ENCODE peak calls at places on chromosome 12, in seven cellular contexts. I is HepG2, O is neuronal stem cell, X is neural progenitor cell, A is GM23338, S is fibroblast of lung, P is GM23248. D is an unnamed sample.

GRCh38 chr12:98678946-98679610 is 34.0 kb downstream of the APAF1 start:
- DNase-seq in I (no peak), O (no peak), X (peak; percentile 8), A (no peak), S (no peak), P (no peak), D (no peak)

GRCh38 chr12:43482311-43483085 is 69.5 kb downstream of the ADAMTS20 start:
- DNase-seq in I (no peak), O (no peak), X (no peak), A (no peak), S (no peak), P (no peak), D (no peak)

GRCh38 chr12:57005980-57006808 is at the start of gene ZBTB39:
- DNase-seq in I (peak; percentile 20), O (peak; percentile 63), X (peak; percentile 90), A (peak; percentile 86), S (peak; percentile 51), P (peak; percentile 82), D (peak; percentile 64)

GRCh38 chr12:34607520-34608195 is 585.4 kb downstream of the ALG10 start:
- DNase-seq in I (no peak), O (no peak), X (no peak), A (no peak), S (no peak), P (no peak), D (no peak)

GRCh38 chr12:129911437-129912049 is 7.7 kb upstream of the TMEM132D start:
- DNase-seq in I (peak; percentile 30), O (peak; percentile 43), X (peak; percentile 88), A (peak; percentile 69), S (peak; percentile 43), P (peak; percentile 51), D (peak; percentile 40)

GRCh38 chr12:4977104-4977503 is 66.6 kb upstream of the KCNA5 start:
- DNase-seq in I (no peak), O (no peak), X (no peak), A (no peak), S (no peak), P (no peak), D (no peak)

GRCh38 chr12:111636209-111636928 is 37.3 kb upstream of the ATXN2 start:
- DNase-seq in I (peak; percentile 56), O (peak; percentile 52), X (peak; percentile 84), A (peak; percentile 85), S (peak; percentile 82), P (peak; percentile 74), D (no peak)

GRCh38 chr12:105766029-105766428 is 372.7 kb downstream of the NUAK1 start:
- DNase-seq in I (no peak), O (no peak), X (no peak), A (no peak), S (no peak), P (no peak), D (no peak)

GRCh38 chr12:77816196-77816595 is 14.5 kb upstream of the NAV3 start:
- DNase-seq in I (no peak), O (no peak), X (no peak), A (no peak), S (no peak), P (no peak), D (no peak)

GRCh38 chr12:9127484-9127883 is 11.8 kb upstream of the A2M start:
- DNase-seq in I (no peak), O (no peak), X (no peak), A (no peak), S (no peak), P (no peak), D (no peak)

GRCh38 chr12:121465921-121466799 is 66.2 kb downstream of the RNF34 start:
- DNase-seq in I (no peak), O (no peak), X (peak; percentile 49), A (peak; percentile 51), S (peak; percentile 15), P (peak; percentile 57), D (peak; percentile 23)

GRCh38 chr12:50825372-50825838 is 17.3 kb upstream of the TMPRSS12 start:
- DNase-seq in I (peak; percentile 62), O (peak; percentile 24), X (peak; percentile 37), A (peak; percentile 63), S (peak; percentile 68), P (peak; percentile 86), D (peak; percentile 76)

GRCh38 chr12:57518920-57519757 is 1.2 kb downstream of the DDIT3 start:
- DNase-seq in I (peak; percentile 60), O (no peak), X (no peak), A (peak; percentile 49), S (peak; percentile 16), P (peak; percentile 81), D (peak; percentile 25)

GRCh38 chr12:6644903-6645302 is 2.3 kb downstream of the ACRBP start:
- DNase-seq in I (no peak), O (no peak), X (peak; percentile 57), A (peak; percentile 66), S (no peak), P (no peak), D (no peak)

GRCh38 chr12:6646276-6647082 is 753 bp downstream of the ACRBP start:
- DNase-seq in I (no peak), O (no peak), X (no peak), A (peak; percentile 66), S (no peak), P (no peak), D (no peak)

GRCh38 chr12:6641131-6641530 is 5.4 kb upstream of the LPAR5 start:
- DNase-seq in I (no peak), O (no peak), X (no peak), A (no peak), S (no peak), P (peak; percentile 22), D (no peak)

GRCh38 chr12:6644257-6644596 is 3.0 kb downstream of the ACRBP start:
- DNase-seq in I (no peak), O (no peak), X (no peak), A (no peak), S (no peak), P (no peak), D (no peak)

DNA sequence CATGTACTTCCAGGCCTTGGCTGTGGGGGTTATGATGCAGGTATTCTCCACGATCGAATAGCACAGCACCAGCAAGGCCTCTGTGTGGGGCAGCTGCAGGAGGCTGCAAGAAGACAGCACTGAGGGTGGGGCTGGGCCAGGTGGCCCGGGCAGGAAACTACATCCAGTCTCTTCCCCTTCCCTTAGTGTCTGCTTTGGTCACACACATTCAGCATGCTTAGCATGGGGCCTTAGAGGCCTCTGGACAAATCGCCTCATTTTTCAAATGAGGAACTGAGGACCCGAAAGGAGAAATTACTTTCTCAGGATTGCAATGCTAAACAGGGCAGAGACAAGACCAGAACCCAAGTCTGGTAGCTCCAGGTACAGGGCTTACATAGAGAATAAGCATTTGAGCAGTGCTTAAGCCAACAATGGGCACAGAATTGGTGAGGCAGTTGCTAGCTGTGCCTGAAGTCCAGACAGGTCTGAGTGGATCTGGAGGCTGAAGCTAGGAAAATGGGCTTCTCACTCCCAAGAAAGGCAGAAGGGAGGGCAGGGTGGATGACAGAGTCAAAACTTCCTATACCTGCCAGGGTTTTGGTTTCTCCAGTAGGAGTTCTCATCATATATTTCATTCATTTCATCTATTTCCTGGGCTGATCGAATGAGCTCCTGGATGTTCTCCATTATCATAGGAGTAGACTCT is 3.5 kb downstream of the ACRBP start:
- DNase-seq in I (no peak), O (no peak), X (no peak), A (no peak), S (no peak), P (no peak), D (no peak)
- H2AFZ ChIP-seq in I (peak overlapping the region; percentile 59), O (no peak overlapping the region), X (no peak overlapping the region), A (peak overlapping the region; percentile 38), S (no peak overlapping the region), P (no peak overlapping the region), D (no peak overlapping the region)

DNA sequence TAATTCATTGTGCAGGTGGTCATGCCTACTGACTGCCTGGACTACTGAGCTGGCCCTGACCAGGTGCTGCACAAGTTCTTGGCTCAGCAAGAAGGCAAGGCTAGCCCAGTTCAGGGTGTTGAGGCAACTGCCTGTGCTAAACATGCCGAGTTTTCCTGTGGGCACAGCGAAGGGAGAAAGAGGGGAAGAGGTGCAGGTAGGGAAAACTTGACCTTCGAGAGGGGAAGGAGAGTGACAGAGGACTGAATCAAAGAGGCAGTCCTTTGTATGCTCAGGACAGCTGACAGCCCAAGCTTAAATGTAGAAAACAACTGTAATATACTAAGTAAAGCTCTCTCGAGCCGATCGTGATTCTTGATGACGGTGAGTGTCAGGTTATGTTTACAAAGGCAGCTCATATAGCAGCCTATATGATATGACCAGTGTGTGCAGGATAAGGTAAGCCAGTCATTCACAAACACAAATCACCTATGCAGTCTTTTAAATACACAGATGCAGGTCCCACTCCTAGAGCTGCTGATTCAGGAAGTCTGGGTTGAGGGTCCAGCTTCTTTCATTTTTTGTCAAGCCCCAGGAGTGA is 2.6 kb downstream of the IRAK3 start:
- DNase-seq in I (no peak), O (no peak), X (no peak), A (no peak), S (no peak), P (no peak), D (no peak)
- H3K4me3 ChIP-seq in I (no peak overlapping the region), O (no peak overlapping the region), X (no peak overlapping the region), A (no peak overlapping the region), S (no peak overlapping the region), P (no peak overlapping the region), D (no peak overlapping the region)

GRCh38 chr12:32454866-32455265 is 55.5 kb downstream of the FGD4 start:
- DNase-seq in I (no peak), O (peak; percentile 76), X (peak; percentile 85), A (peak; percentile 90), S (no peak), P (no peak), D (no peak)

GRCh38 chr12:32454075-32454474 is 54.7 kb downstream of the FGD4 start:
- DNase-seq in I (no peak), O (peak; percentile 65), X (peak; percentile 78), A (peak; percentile 90), S (peak; percentile 85), P (peak; percentile 74), D (peak; percentile 68)

GRCh38 chr12:32455607-32456063 is 56.3 kb downstream of the FGD4 start:
- DNase-seq in I (peak; percentile 55), O (peak; percentile 32), X (peak; percentile 72), A (peak; percentile 76), S (peak; percentile 74), P (peak; percentile 88), D (peak; percentile 81)

GRCh38 chr12:32460638-32461037 is 61.3 kb downstream of the FGD4 start:
- DNase-seq in I (no peak), O (no peak), X (no peak), A (no peak), S (no peak), P (no peak), D (no peak)

GRCh38 chr12:32457251-32458025 is 58.1 kb downstream of the FGD4 start:
- DNase-seq in I (no peak), O (no peak), X (no peak), A (no peak), S (peak; percentile 70), P (peak; percentile 47), D (peak; percentile 25)
- H2AFZ ChIP-seq in I (no peak overlapping the region), O (no peak overlapping the region), X (no peak overlapping the region), A (no peak overlapping the region), S (no peak overlapping the region), P (no peak overlapping the region), D (no peak overlapping the region)

DNA sequence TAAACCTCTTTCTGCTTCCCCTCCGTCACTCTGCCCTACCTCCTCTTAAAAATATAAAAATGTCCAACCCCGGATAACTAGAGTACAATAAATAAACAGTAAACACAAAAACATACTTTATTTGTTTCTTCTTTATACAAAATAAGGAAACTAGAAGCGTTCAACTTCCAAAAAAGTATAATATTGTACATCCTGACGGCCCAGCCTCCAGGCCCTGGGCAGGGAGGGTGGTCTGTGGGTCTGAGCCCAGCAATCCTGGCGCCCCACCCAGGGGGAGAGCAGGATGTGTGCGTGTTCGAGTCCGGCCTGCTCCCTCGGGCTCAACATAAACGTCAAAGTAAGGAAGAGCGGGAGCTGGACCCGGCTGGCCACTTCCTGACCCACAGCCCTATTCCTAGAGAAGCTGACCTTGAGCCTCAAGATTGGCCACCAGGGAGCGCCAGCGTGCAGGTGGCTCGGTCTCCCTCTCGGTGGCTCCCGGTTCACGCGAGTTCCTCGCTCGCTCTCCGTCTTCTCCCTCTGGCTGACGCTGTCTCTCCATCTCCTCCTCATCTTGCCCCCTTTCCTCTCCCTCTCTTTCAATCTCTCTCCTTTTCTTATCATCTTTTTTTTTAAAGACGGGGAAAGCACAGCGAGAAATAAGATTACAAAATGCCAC is 9.4 kb downstream of the LHX5 start:
- DNase-seq in I (peak; percentile 44), O (peak; percentile 78), X (peak; percentile 90), A (peak; percentile 85), S (peak; percentile 52), P (peak; percentile 83), D (peak; percentile 91)
- H3K4me3 ChIP-seq in I (no peak overlapping the region), O (no peak overlapping the region), X (peak overlapping the region; percentile 95), A (peak overlapping the region; percentile 32), S (no peak overlapping the region), P (no peak overlapping the region), D (peak overlapping the region; percentile 29)